ENCODE peak calls at places on chromosomes 12 and 14, in ten cellular contexts. H is SK-N-SH, L is AG10803, J is cardiac muscle cell, W is OCI-LY7, Q is breast epithelium, A is kidney, G is left ventricle myocardium inferior, X is MCF 10A, N is IMR-90. M is an unnamed sample.

GRCh38 chr12:62347922-62348650 is 87.9 kb downstream of the USP15 start:
- DNase-seq in W (no peak), G (no peak), L (peak), A (no peak), J (no peak), Q (no peak), N (peak), X (no peak), H (no peak), M (peak)

GRCh38 chr12:59149995-59150642 is 229.8 kb upstream of the LRIG3 start:
- DNase-seq in W (peak), X (peak), G (no peak), J (peak), N (peak), Q (no peak), H (peak), A (no peak), L (peak), M (peak)

GRCh38 chr12:122021822-122022392 is at the start of gene BCL7A:
- DNase-seq in H (peak), L (peak), J (peak), N (peak), X (peak), W (peak), Q (peak), A (peak), G (peak), M (peak)

GRCh38 chr12:119659289-119659897 is 8.5 kb upstream of the PRKAB1 start:
- DNase-seq in N (peak), J (peak), G (no peak), W (peak), L (no peak), H (peak), X (peak), Q (no peak), A (no peak), M (peak)

GRCh38 chr14:88312262-88312661 is 10.8 kb downstream of the KCNK10 start:
- DNase-seq in A (no peak), Q (no peak), N (no peak), J (no peak), X (no peak), W (no peak), H (peak), G (no peak), L (no peak), M (no peak)

GRCh38 chr12:105676694-105677093 is 346.2 kb downstream of the C12orf75 start:
- DNase-seq in N (no peak), L (no peak), G (peak), J (no peak), Q (no peak), X (peak), H (no peak), A (peak), W (no peak), M (no peak)

GRCh38 chr12:50728841-50729240 is 35.1 kb upstream of the ATF1 start:
- DNase-seq in J (no peak), Q (no peak), X (no peak), G (no peak), L (no peak), W (no peak), H (no peak), N (no peak), A (no peak), M (no peak)

GRCh38 chr14:103724116-103724515 is 8.5 kb downstream of the ZFYVE21 start:
- DNase-seq in X (no peak), G (peak), A (peak), N (peak), L (peak), H (peak), W (no peak), Q (no peak), J (peak), M (no peak)

GRCh38 chr14:98886982-98887381 is 385.0 kb downstream of the BCL11B start:
- DNase-seq in J (no peak), W (no peak), H (no peak), Q (no peak), A (no peak), L (no peak), G (no peak), N (no peak), X (peak), M (no peak)

GRCh38 chr12:53185582-53186153 is 4.9 kb upstream of the CSAD start:
- DNase-seq in N (no peak), W (no peak), L (no peak), G (no peak), A (no peak), X (no peak), H (no peak), J (no peak), Q (no peak), M (no peak)
- TF ChIP-seq CTCF in N (no peak), W (peak), L (no peak), G (no peak), A (no peak), X (no peak), H (no peak), J (peak), Q (no peak), M (peak)

GRCh38 chr14:65286443-65286842 is 126.1 kb upstream of the FUT8 start:
- DNase-seq in H (peak), G (no peak), N (no peak), X (peak), J (peak), L (peak), A (no peak), W (peak), Q (no peak), M (no peak)
- TF ChIP-seq CTCF in H (peak), G (no peak), N (no peak), X (peak), J (peak), L (peak), A (peak), W (peak), Q (no peak), M (peak)

GRCh38 chr14:50602035-50602434 is 42.1 kb downstream of the ATL1 start:
- DNase-seq in L (no peak), N (no peak), J (no peak), X (no peak), G (no peak), H (no peak), W (no peak), A (no peak), Q (no peak), M (no peak)

GRCh38 chr14:50599700-50600444 is 39.9 kb downstream of the ATL1 start:
- DNase-seq in Q (no peak), G (no peak), X (peak), L (peak), H (peak), J (peak), W (peak), A (no peak), N (peak), M (peak)

GRCh38 chr14:50603565-50603964 is 43.6 kb downstream of the ATL1 start:
- DNase-seq in W (no peak), N (peak), J (no peak), L (no peak), G (no peak), H (no peak), A (no peak), Q (no peak), X (no peak), M (no peak)

GRCh38 chr14:50600849-50601248 is 40.9 kb downstream of the ATL1 start:
- DNase-seq in N (no peak), W (no peak), Q (no peak), X (peak), H (no peak), A (no peak), G (no peak), L (no peak), J (peak), M (no peak)

GRCh38 chr14:50601405-50601804 is 41.5 kb downstream of the ATL1 start:
- DNase-seq in Q (no peak), H (no peak), A (no peak), G (no peak), X (peak), J (peak), L (peak), N (no peak), W (no peak), M (peak)
- TF ChIP-seq CTCF in Q (no peak), H (no peak), A (no peak), G (no peak), X (no peak), J (no peak), L (no peak), N (no peak), W (no peak), M (no peak)

DNA sequence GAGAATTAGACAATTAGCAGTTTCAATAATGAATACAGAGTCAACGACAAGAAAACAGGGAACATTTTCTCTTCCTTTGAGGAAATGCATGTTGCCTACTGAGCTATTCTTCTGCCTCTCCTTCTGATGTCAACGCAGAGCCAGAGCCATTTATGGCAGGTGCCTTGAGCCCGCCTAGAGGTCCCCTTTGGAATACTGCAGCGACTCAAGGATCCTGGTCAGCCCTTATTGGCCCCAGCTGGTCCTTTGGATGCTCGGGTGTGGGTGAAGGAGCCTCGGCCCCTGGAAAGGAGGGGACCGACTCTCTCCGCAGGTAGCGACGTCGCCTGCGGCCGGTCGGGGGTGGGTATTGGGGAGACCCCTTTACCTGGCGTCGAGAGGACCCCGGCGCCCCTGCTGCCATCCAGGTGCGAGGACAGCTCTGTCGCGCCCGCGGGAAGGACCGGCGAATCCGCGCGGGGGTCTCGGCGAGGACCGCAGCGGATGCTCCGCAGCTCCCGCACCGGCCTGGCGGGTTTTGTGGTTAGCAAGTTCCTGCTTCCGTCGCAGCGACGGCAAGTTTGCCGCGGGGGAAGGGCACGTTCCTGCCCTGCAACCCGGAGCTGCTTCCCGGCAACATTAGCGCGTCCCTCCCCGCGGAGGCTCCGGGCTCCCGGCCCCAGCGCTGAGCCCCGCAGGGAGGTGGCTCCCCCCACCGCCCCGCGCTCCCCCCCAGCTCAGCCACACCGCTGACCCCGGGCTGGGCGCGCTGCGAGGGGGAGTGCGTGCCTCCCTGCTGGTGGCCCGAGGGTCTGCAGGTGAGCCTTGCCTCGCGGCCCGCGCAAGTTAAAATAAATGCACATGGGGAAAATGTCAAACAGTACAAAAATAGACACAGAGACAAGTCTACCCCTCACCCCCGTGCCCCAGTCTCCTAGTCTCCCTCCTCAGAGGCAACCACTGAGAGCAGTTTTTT is at the start of gene MANSC1:
- DNase-seq in A (peak), W (no peak), N (peak), X (no peak), Q (peak), H (peak), G (peak), L (peak), J (peak), M (no peak)
- TF ChIP-seq CTCF in A (peak), W (no peak), N (peak), X (peak), Q (peak), H (peak), G (peak), L (peak), J (peak), M (peak)

GRCh38 chr12:18332173-18332572 is 70.9 kb downstream of the PIK3C2G start:
- DNase-seq in J (no peak), L (no peak), Q (peak), W (no peak), G (no peak), X (peak), N (no peak), A (no peak), H (no peak), M (no peak)
- TF ChIP-seq CTCF in J (no peak), L (no peak), Q (no peak), W (no peak), G (no peak), X (no peak), N (no peak), A (no peak), H (no peak), M (no peak)